ENCODE peak calls at places on chromosomes 5 and 9, in ten cellular contexts. One of them, this sample, is unnamed.
A peak's percentile ranks its signal among the peaks of the same experiment; 100 is the strongest.

GRCh38 chr9:127865645-127866464 is 11.4 kb upstream of the ENG start:
- DNase-seq in mesothelial cell of epicardium: no peak
- DNase-seq in lower leg skin: no peak
- DNase-seq in fibroblast of the aortic adventitia: no peak
- DNase-seq in left lung: no peak
- DNase-seq in sigmoid colon: no peak
- DNase-seq in AG04450: no peak
- DNase-seq in neural crest cell: no peak
- DNase-seq in GM23338: no peak
- DNase-seq in AG09309: no peak
- DNase-seq in this sample: no peak

GRCh38 chr5:144254552-144254951 is 83.9 kb downstream of the KCTD16 start:
- DNase-seq in neural crest cell: no peak
- DNase-seq in left lung: no peak
- DNase-seq in fibroblast of the aortic adventitia: no peak
- DNase-seq in AG04450: no peak
- DNase-seq in GM23338: no peak
- DNase-seq in mesothelial cell of epicardium: no peak
- DNase-seq in lower leg skin: no peak
- DNase-seq in sigmoid colon: no peak
- DNase-seq in AG09309: no peak
- DNase-seq in this sample: no peak

GRCh38 chr5:143316337-143316736 is 87.1 kb downstream of the NR3C1 start:
- DNase-seq in GM23338: no peak
- DNase-seq in AG09309: no peak
- DNase-seq in fibroblast of the aortic adventitia: no peak
- DNase-seq in mesothelial cell of epicardium: no peak
- DNase-seq in sigmoid colon: no peak
- DNase-seq in lower leg skin: no peak
- DNase-seq in neural crest cell: no peak
- DNase-seq in left lung: no peak
- DNase-seq in AG04450: no peak
- DNase-seq in this sample: no peak

GRCh38 chr5:6399978-6400910 is 21.9 kb upstream of the MED10 start:
- DNase-seq in fibroblast of the aortic adventitia: peak; percentile 63
- DNase-seq in sigmoid colon: no peak
- DNase-seq in GM23338: no peak
- DNase-seq in mesothelial cell of epicardium: no peak
- DNase-seq in AG04450: no peak
- DNase-seq in AG09309: peak; percentile 25
- DNase-seq in lower leg skin: peak; percentile 78
- DNase-seq in left lung: no peak
- DNase-seq in neural crest cell: no peak
- DNase-seq in this sample: no peak

GRCh38 chr5:10719965-10720364 is 41.1 kb downstream of the DAP start:
- DNase-seq in sigmoid colon: no peak
- DNase-seq in mesothelial cell of epicardium: no peak
- DNase-seq in left lung: no peak
- DNase-seq in AG04450: peak; percentile 92
- DNase-seq in fibroblast of the aortic adventitia: peak; percentile 76
- DNase-seq in lower leg skin: no peak
- DNase-seq in neural crest cell: no peak
- DNase-seq in GM23338: no peak
- DNase-seq in AG09309: peak; percentile 62
- DNase-seq in this sample: no peak

GRCh38 chr5:40106847-40107246 is 572.9 kb upstream of the PTGER4 start:
- DNase-seq in mesothelial cell of epicardium: no peak
- DNase-seq in AG09309: no peak
- DNase-seq in left lung: no peak
- DNase-seq in lower leg skin: no peak
- DNase-seq in AG04450: no peak
- DNase-seq in neural crest cell: no peak
- DNase-seq in GM23338: no peak
- DNase-seq in sigmoid colon: no peak
- DNase-seq in fibroblast of the aortic adventitia: no peak
- DNase-seq in this sample: no peak

GRCh38 chr5:18043344-18043743 is 409.1 kb downstream of the TAF11L14 start:
- DNase-seq in AG09309: no peak
- DNase-seq in sigmoid colon: no peak
- DNase-seq in lower leg skin: no peak
- DNase-seq in fibroblast of the aortic adventitia: no peak
- DNase-seq in mesothelial cell of epicardium: no peak
- DNase-seq in left lung: no peak
- DNase-seq in neural crest cell: no peak
- DNase-seq in GM23338: peak; percentile 6
- DNase-seq in AG04450: no peak
- DNase-seq in this sample: no peak

GRCh38 chr5:125518169-125518568 is 771.7 kb upstream of the ZNF608 start:
- DNase-seq in neural crest cell: no peak
- DNase-seq in AG04450: no peak
- DNase-seq in left lung: no peak
- DNase-seq in fibroblast of the aortic adventitia: no peak
- DNase-seq in mesothelial cell of epicardium: no peak
- DNase-seq in GM23338: no peak
- DNase-seq in AG09309: no peak
- DNase-seq in lower leg skin: no peak
- DNase-seq in sigmoid colon: no peak
- DNase-seq in this sample: no peak

GRCh38 chr5:59712836-59713487 is 180.6 kb downstream of the PDE4D start:
- DNase-seq in neural crest cell: no peak
- DNase-seq in AG04450: no peak
- DNase-seq in mesothelial cell of epicardium: no peak
- DNase-seq in left lung: no peak
- DNase-seq in fibroblast of the aortic adventitia: peak; percentile 4
- DNase-seq in GM23338: peak; percentile 71
- DNase-seq in AG09309: no peak
- DNase-seq in lower leg skin: no peak
- DNase-seq in sigmoid colon: peak; percentile 62
- DNase-seq in this sample: no peak

GRCh38 chr5:179438461-179438860 is 93.2 kb upstream of the ADAMTS2 start:
- DNase-seq in GM23338: no peak
- DNase-seq in sigmoid colon: no peak
- DNase-seq in lower leg skin: no peak
- DNase-seq in mesothelial cell of epicardium: no peak
- DNase-seq in neural crest cell: no peak
- DNase-seq in AG09309: no peak
- DNase-seq in left lung: no peak
- DNase-seq in fibroblast of the aortic adventitia: no peak
- DNase-seq in AG04450: no peak
- DNase-seq in this sample: peak; percentile 56

GRCh38 chr5:141650851-141651727 is at the start of gene FCHSD1:
- DNase-seq in lower leg skin: peak; percentile 98
- DNase-seq in AG09309: no peak
- DNase-seq in left lung: peak; percentile 93
- DNase-seq in neural crest cell: peak; percentile 84
- DNase-seq in GM23338: peak; percentile 89
- DNase-seq in mesothelial cell of epicardium: peak; percentile 74
- DNase-seq in AG04450: peak; percentile 50
- DNase-seq in sigmoid colon: peak; percentile 95
- DNase-seq in fibroblast of the aortic adventitia: peak; percentile 71
- DNase-seq in this sample: no peak

GRCh38 chr9:135198144-135198543 is 110.7 kb downstream of the OLFM1 start:
- DNase-seq in neural crest cell: no peak
- DNase-seq in sigmoid colon: no peak
- DNase-seq in left lung: no peak
- DNase-seq in fibroblast of the aortic adventitia: no peak
- DNase-seq in GM23338: no peak
- DNase-seq in AG09309: no peak
- DNase-seq in lower leg skin: no peak
- DNase-seq in mesothelial cell of epicardium: no peak
- DNase-seq in AG04450: no peak
- DNase-seq in this sample: no peak

GRCh38 chr5:130323804-130324454 is 419.7 kb downstream of the CHSY3 start:
- DNase-seq in lower leg skin: no peak
- DNase-seq in GM23338: no peak
- DNase-seq in sigmoid colon: no peak
- DNase-seq in AG04450: no peak
- DNase-seq in fibroblast of the aortic adventitia: peak; percentile 87
- DNase-seq in left lung: no peak
- DNase-seq in mesothelial cell of epicardium: no peak
- DNase-seq in AG09309: peak; percentile 8
- DNase-seq in neural crest cell: no peak
- DNase-seq in this sample: no peak

GRCh38 chr9:96391021-96391765 is 7.7 kb upstream of the SLC35D2 start:
- DNase-seq in left lung: no peak
- DNase-seq in fibroblast of the aortic adventitia: no peak
- DNase-seq in lower leg skin: no peak
- DNase-seq in GM23338: no peak
- DNase-seq in mesothelial cell of epicardium: no peak
- DNase-seq in AG09309: no peak
- DNase-seq in AG04450: no peak
- DNase-seq in neural crest cell: no peak
- DNase-seq in sigmoid colon: peak; percentile 60
- DNase-seq in this sample: no peak

GRCh38 chr9:97982191-97982718 is 886 bp upstream of the ANP32B start:
- DNase-seq in AG04450: no peak
- DNase-seq in mesothelial cell of epicardium: no peak
- DNase-seq in lower leg skin: no peak
- DNase-seq in left lung: no peak
- DNase-seq in AG09309: no peak
- DNase-seq in GM23338: peak; percentile 64
- DNase-seq in sigmoid colon: no peak
- DNase-seq in neural crest cell: no peak
- DNase-seq in fibroblast of the aortic adventitia: peak; percentile 22
- DNase-seq in this sample: no peak

GRCh38 chr5:69217732-69218568 is 16.7 kb upstream of the CDK7 start:
- DNase-seq in neural crest cell: peak; percentile 90
- DNase-seq in AG04450: peak; percentile 73
- DNase-seq in mesothelial cell of epicardium: peak; percentile 54
- DNase-seq in left lung: peak; percentile 98
- DNase-seq in fibroblast of the aortic adventitia: peak; percentile 79
- DNase-seq in lower leg skin: peak; percentile 99
- DNase-seq in GM23338: peak; percentile 94
- DNase-seq in AG09309: peak; percentile 35
- DNase-seq in sigmoid colon: peak; percentile 98
- DNase-seq in this sample: peak; percentile 96
- TF ChIP-seq CTCF in neural crest cell: peak; percentile 50
- TF ChIP-seq CTCF in AG04450: peak; percentile 26
- TF ChIP-seq CTCF in mesothelial cell of epicardium: peak; percentile 26
- TF ChIP-seq CTCF in left lung: peak; percentile 16
- TF ChIP-seq CTCF in fibroblast of the aortic adventitia: peak; percentile 44
- TF ChIP-seq CTCF in lower leg skin: no peak
- TF ChIP-seq CTCF in GM23338: no peak
- TF ChIP-seq CTCF in AG09309: no peak
- TF ChIP-seq CTCF in sigmoid colon: no peak
- TF ChIP-seq CTCF in this sample: peak; percentile 56

DNA sequence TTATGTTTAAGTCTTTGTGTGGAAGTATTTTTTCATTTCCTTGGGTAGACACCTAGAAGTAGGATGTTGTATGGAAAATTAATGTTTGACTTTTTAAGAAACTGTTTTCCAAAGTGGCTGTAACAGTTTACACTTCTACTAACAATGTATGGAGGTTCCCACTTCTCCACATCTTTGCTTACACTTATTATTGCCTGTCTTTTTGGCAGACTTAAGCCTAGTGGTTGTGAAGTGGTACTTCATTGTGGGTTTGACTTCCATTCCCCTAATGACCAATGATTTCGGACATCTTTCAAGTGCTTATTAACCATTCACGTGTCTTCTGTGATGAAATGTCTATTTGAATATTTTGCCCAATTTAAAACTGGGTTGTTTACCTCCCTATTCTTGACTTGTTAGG is 91.5 kb upstream of the CDKN2B start:
- DNase-seq in AG09309: no peak
- DNase-seq in sigmoid colon: no peak
- DNase-seq in fibroblast of the aortic adventitia: no peak
- DNase-seq in mesothelial cell of epicardium: no peak
- DNase-seq in left lung: no peak
- DNase-seq in neural crest cell: no peak
- DNase-seq in AG04450: no peak
- DNase-seq in lower leg skin: no peak
- DNase-seq in GM23338: peak; percentile 60
- DNase-seq in this sample: no peak
- TF ChIP-seq CTCF in AG09309: no peak
- TF ChIP-seq CTCF in sigmoid colon: no peak
- TF ChIP-seq CTCF in fibroblast of the aortic adventitia: peak; percentile 46
- TF ChIP-seq CTCF in mesothelial cell of epicardium: peak; percentile 52
- TF ChIP-seq CTCF in left lung: no peak
- TF ChIP-seq CTCF in neural crest cell: peak; percentile 50
- TF ChIP-seq CTCF in AG04450: peak; percentile 29
- TF ChIP-seq CTCF in lower leg skin: no peak
- TF ChIP-seq CTCF in GM23338: no peak
- TF ChIP-seq CTCF in this sample: peak; percentile 28

DNA sequence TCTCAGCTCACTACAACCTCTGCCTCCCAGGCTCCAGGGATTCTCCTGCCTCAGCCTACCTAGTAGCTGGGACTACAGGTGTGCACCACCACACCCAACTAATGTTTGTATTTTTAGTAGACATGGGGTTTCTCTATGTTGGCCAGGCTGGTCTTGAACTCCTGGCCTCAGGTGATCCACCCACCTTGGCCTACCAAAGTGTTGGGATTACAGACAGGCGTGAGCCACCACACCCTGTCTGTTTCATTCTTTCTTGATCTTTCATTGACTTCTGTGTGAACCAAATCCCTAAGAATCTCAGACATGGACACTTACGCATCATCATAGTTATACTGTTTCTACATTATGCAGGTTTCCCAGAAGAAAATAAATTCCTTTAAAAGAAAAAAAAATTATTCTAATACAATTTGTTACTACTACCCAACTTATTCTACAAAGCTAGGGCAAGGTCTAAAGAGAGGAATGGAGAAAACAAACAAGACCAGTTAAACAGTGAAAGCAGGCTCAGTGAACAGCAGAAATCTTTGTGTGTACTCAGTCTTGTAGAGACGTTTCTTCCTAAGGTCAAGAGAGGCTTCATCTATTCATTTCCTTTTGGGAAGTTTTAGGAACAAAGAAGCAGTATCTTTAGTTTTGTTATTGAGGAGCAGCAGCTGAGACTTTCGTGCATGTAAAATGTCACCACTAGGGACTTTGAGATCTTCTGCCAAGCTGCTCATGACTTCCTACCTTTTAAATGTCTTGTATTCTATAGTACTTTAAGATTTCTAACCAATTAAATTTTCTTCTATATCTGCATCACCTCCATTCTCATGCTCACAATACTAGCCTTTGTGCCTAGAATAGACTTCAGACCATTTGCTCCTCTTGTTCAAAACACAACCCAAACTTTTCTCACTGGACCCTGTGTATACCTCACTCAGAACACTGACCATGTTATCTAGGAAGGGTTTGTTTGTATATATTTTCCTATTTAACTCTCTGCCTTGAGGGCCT is 5.6 kb upstream of the HMGCR start:
- DNase-seq in sigmoid colon: no peak
- DNase-seq in neural crest cell: no peak
- DNase-seq in left lung: no peak
- DNase-seq in GM23338: peak; percentile 32
- DNase-seq in lower leg skin: no peak
- DNase-seq in AG09309: no peak
- DNase-seq in fibroblast of the aortic adventitia: no peak
- DNase-seq in mesothelial cell of epicardium: no peak
- DNase-seq in AG04450: no peak
- DNase-seq in this sample: no peak
- TF ChIP-seq CTCF in sigmoid colon: no peak
- TF ChIP-seq CTCF in neural crest cell: peak; percentile 48
- TF ChIP-seq CTCF in left lung: no peak
- TF ChIP-seq CTCF in GM23338: no peak
- TF ChIP-seq CTCF in lower leg skin: no peak
- TF ChIP-seq CTCF in AG09309: no peak
- TF ChIP-seq CTCF in fibroblast of the aortic adventitia: no peak
- TF ChIP-seq CTCF in mesothelial cell of epicardium: no peak
- TF ChIP-seq CTCF in AG04450: no peak
- TF ChIP-seq CTCF in this sample: no peak

GRCh38 chr9:12667892-12668291 is 25.3 kb upstream of the TYRP1 start:
- DNase-seq in AG09309: no peak
- DNase-seq in fibroblast of the aortic adventitia: no peak
- DNase-seq in neural crest cell: no peak
- DNase-seq in AG04450: no peak
- DNase-seq in sigmoid colon: no peak
- DNase-seq in GM23338: no peak
- DNase-seq in lower leg skin: no peak
- DNase-seq in left lung: no peak
- DNase-seq in mesothelial cell of epicardium: no peak
- DNase-seq in this sample: no peak

GRCh38 chr9:12666813-12667212 is 26.4 kb upstream of the TYRP1 start:
- DNase-seq in sigmoid colon: no peak
- DNase-seq in GM23338: peak; percentile 66
- DNase-seq in AG09309: no peak
- DNase-seq in AG04450: no peak
- DNase-seq in mesothelial cell of epicardium: no peak
- DNase-seq in neural crest cell: no peak
- DNase-seq in left lung: no peak
- DNase-seq in lower leg skin: no peak
- DNase-seq in fibroblast of the aortic adventitia: no peak
- DNase-seq in this sample: no peak
- TF ChIP-seq CTCF in sigmoid colon: no peak
- TF ChIP-seq CTCF in GM23338: peak; percentile 64
- TF ChIP-seq CTCF in AG09309: peak; percentile 23
- TF ChIP-seq CTCF in AG04450: peak; percentile 19
- TF ChIP-seq CTCF in mesothelial cell of epicardium: no peak
- TF ChIP-seq CTCF in neural crest cell: no peak
- TF ChIP-seq CTCF in left lung: no peak
- TF ChIP-seq CTCF in lower leg skin: no peak
- TF ChIP-seq CTCF in fibroblast of the aortic adventitia: no peak
- TF ChIP-seq CTCF in this sample: peak; percentile 45

This sample was measured in chondrocyte.